ENCODE peak calls at places on chromosomes 6 and 20, in six cellular contexts. D, A, T, W, Y and V are unnamed samples.

GRCh38 chr20:5482791-5483190 is 166.0 kb upstream of the PROKR2 start:
- DNase-seq in D (no peak), T (no peak), W (no peak), A (no peak), Y (no peak), V (no peak)

GRCh38 chr6:108835218-108835850 is 12.9 kb upstream of the ARMC2 start:
- DNase-seq in A (peak), W (peak), Y (peak), D (no peak), T (peak), V (peak)

GRCh38 chr6:130033999-130034814 is 15.8 kb downstream of the L3MBTL3 start:
- DNase-seq in D (no peak), Y (no peak), A (no peak), W (no peak), T (peak), V (peak)

GRCh38 chr6:111874030-111874425 is 776 bp upstream of the FYN start:
- DNase-seq in D (no peak), A (no peak), W (no peak), Y (no peak), T (no peak), V (no peak)

GRCh38 chr20:48204499-48204898 is 419.2 kb upstream of the SULF2 start:
- DNase-seq in A (no peak), D (no peak), T (no peak), Y (no peak), W (no peak), V (no peak)

GRCh38 chr6:115643762-115644161 is 416.9 kb downstream of the FRK start:
- DNase-seq in A (no peak), Y (peak), W (no peak), T (peak), D (no peak), V (no peak)

GRCh38 chr6:139308936-139309603 is 17.3 kb upstream of the TXLNB start:
- DNase-seq in A (no peak), D (no peak), Y (peak), W (no peak), T (no peak), V (no peak)

GRCh38 chr6:6656287-6656686 is 67.8 kb downstream of the LY86 start:
- DNase-seq in W (no peak), A (no peak), D (no peak), Y (no peak), T (no peak), V (no peak)

GRCh38 chr6:37675606-37676005 is 22.1 kb downstream of the MDGA1 start:
- DNase-seq in W (no peak), D (no peak), Y (no peak), A (no peak), T (no peak), V (no peak)

GRCh38 chr6:105135907-105136432 is 43.8 kb downstream of the POPDC3 start:
- DNase-seq in T (no peak), W (no peak), D (no peak), Y (no peak), A (no peak), V (no peak)

GRCh38 chr20:53163486-53163885 is 191.3 kb downstream of the TSHZ2 start:
- DNase-seq in Y (no peak), A (no peak), T (no peak), D (no peak), W (no peak), V (peak)

GRCh38 chr6:117555882-117556498 is 46.3 kb downstream of the GOPC start:
- DNase-seq in A (no peak), W (peak), Y (peak), D (no peak), T (no peak), V (no peak)

GRCh38 chr6:121443953-121444590 is 8.6 kb downstream of the GJA1 start:
- DNase-seq in A (no peak), D (no peak), Y (no peak), T (no peak), W (no peak), V (no peak)

DNA sequence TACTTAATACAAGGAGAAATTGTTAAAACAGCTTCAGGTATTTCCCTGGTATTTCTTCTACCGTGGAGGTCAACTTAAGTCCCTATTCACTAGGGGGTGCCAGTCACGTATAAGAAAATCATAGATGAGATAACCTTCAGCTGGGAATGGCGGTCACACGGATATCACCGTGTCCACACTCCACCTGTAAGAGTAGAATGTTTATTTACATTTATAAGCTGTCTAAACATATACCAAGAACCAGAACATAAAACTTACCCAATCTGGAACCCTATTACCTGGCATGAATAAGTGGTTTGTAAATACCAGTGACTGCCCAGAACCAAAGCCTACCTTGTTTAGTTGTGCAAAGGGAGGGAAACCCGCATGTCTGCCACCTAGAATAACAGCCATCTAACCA is 1.9 kb upstream of the ELOVL4 start:
- DNase-seq in D (no peak), A (peak), Y (peak), T (peak), W (peak), V (peak)
- TF ChIP-seq ATF3 in D (no peak), A (no peak), Y (no peak), T (no peak), W (no peak), V (no peak)

DNA sequence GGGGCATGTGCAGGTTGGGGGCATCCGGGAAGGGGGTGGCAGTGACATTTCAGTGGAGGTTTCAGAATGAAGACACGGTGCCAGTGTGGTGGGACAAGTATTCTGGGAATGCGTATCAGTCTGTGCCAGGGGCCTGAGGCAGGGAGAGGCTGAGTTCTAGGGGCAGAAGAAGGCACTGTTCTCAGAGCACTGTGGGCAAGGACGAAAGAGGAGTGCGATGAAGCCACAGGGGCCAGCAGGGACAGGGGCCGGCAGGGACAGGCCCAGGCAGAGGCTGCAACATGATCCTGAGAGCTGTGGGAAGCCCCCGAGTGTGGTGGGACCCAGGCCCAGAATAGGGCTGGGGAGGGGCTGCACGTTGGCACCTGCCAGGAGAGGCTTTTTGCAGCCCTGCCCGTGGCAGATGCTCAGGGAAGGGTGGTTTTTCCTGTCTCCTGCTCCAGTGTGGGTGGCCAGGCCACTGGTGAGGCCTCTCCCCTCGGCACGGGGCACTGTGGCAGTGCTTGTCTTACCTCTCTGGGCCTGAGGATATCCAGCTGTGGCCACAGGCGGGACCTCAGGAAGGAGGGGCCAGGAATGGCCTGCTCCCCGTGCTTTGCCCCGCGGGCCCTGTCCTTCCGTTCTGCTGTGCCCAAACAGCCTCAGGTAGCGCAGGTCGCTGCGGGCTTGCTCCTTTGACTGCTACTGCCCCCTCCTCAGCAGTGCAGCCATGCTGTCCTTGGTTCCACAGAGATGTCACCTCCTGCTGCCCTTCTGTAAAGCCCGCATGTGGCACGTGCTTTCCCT is 10.0 kb downstream of the ENTPD6 start:
- DNase-seq in Y (no peak), W (no peak), D (no peak), A (no peak), T (no peak), V (no peak)
- TF ChIP-seq ATF3 in Y (no peak), W (no peak), D (no peak), A (no peak), T (no peak), V (no peak)

GRCh38 chr6:87220997-87221396 is 65.6 kb downstream of the ZNF292 start:
- DNase-seq in Y (no peak), T (no peak), W (no peak), D (no peak), A (no peak), V (no peak)
- TF ChIP-seq ATF3 in Y (no peak), T (no peak), W (no peak), D (no peak), A (no peak), V (no peak)

DNA sequence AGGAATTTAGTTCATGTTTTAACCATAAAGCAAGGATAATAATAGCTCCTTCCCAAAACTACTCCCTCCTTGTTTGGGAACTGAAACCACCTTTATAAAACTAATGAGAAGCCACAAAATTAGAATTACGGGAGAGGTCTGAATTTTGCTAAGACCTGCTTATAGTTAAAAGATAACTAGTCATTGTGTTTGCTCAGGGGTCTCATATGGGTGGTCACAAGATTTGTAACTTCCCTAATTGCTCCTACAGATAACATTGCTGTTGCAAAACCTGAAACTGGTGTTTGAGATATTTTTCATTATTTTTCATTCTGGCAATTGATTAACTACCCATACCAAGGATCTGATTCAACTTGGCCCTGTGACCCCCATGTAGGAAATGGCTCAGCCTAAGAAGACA is 154.5 kb upstream of the PLCB4 start:
- DNase-seq in D (no peak), Y (no peak), T (no peak), W (no peak), A (no peak), V (no peak)
- TF ChIP-seq ATF3 in D (no peak), Y (no peak), T (no peak), W (no peak), A (no peak), V (no peak)

GRCh38 chr6:41824571-41825569 is 37.4 kb downstream of the TOMM6 start:
- DNase-seq in T (no peak), A (no peak), W (no peak), D (no peak), Y (no peak), V (no peak)
- TF ChIP-seq ATF3 in T (no peak), A (no peak), W (no peak), D (no peak), Y (no peak), V (no peak)

GRCh38 chr6:70415660-70416059 is 2.4 kb downstream of the FAM135A start:
- DNase-seq in W (no peak), D (no peak), A (no peak), Y (no peak), T (no peak), V (no peak)
- TF ChIP-seq ATF3 in W (no peak), D (no peak), A (no peak), Y (no peak), T (no peak), V (no peak)

GRCh38 chr6:20335872-20336271 is 65.8 kb upstream of the E2F3 start:
- DNase-seq in W (no peak), D (no peak), A (no peak), T (no peak), Y (no peak), V (no peak)
- TF ChIP-seq ATF3 in W (no peak), D (no peak), A (no peak), T (no peak), Y (no peak), V (no peak)